ENCODE peak calls at places on chromosomes 5 and 9, in eight cellular contexts. E, B, J, H, V, N, S and C are unnamed samples.

GRCh38 chr5:51960617-51961115 is 577.4 kb downstream of the ISL1 start:
- DNase-seq in E (no peak), B (no peak), J (no peak), H (no peak), V (peak), N (peak), S (peak), C (no peak)

GRCh38 chr5:143594913-143595818 is 191.7 kb upstream of the NR3C1 start:
- DNase-seq in E (no peak), B (no peak), J (no peak), H (no peak), V (peak), N (no peak), S (no peak), C (no peak)

GRCh38 chr5:142145106-142145900 is 36.7 kb downstream of the NDFIP1 start:
- DNase-seq in E (peak), B (peak), J (no peak), H (peak), V (peak), N (peak), S (peak), C (peak)

GRCh38 chr9:128642675-128643074 is 14.0 kb downstream of the DYNC2I2 start:
- DNase-seq in E (no peak), B (no peak), J (no peak), H (no peak), V (no peak), N (no peak), S (no peak), C (no peak)

GRCh38 chr5:149664666-149665415 is 65.3 kb upstream of the PPARGC1B start:
- DNase-seq in E (no peak), B (no peak), J (no peak), H (no peak), V (no peak), N (no peak), S (no peak), C (no peak)

GRCh38 chr5:33379757-33380156 is 61.0 kb upstream of the TARS1 start:
- DNase-seq in E (no peak), B (no peak), J (no peak), H (no peak), V (peak), N (peak), S (peak), C (no peak)

GRCh38 chr9:134052941-134053340 is 14.9 kb downstream of the BRD3 start:
- DNase-seq in E (peak), B (no peak), J (no peak), H (no peak), V (no peak), N (no peak), S (no peak), C (peak)

GRCh38 chr9:105119166-105119565 is 125.3 kb upstream of the SLC44A1 start:
- DNase-seq in E (no peak), B (no peak), J (no peak), H (no peak), V (no peak), N (no peak), S (no peak), C (no peak)

GRCh38 chr9:131036529-131037335 is 27.8 kb downstream of the LAMC3 start:
- DNase-seq in E (no peak), B (no peak), J (no peak), H (peak), V (no peak), N (no peak), S (peak), C (no peak)

GRCh38 chr5:178434851-178435250 is 155.3 kb downstream of the COL23A1 start:
- DNase-seq in E (no peak), B (no peak), J (no peak), H (no peak), V (no peak), N (no peak), S (no peak), C (no peak)

GRCh38 chr5:124719346-124719967 is 27.0 kb downstream of the ZNF608 start:
- DNase-seq in E (no peak), B (no peak), J (no peak), H (no peak), V (no peak), N (no peak), S (no peak), C (no peak)

GRCh38 chr9:21591221-21592062 is 109.3 kb upstream of the IFNE start:
- DNase-seq in E (peak), B (no peak), J (peak), H (no peak), V (peak), N (peak), S (no peak), C (no peak)

GRCh38 chr5:124908603-124909451 is 162.4 kb upstream of the ZNF608 start:
- DNase-seq in E (no peak), B (peak), J (no peak), H (peak), V (peak), N (peak), S (peak), C (no peak)

GRCh38 chr5:143118222-143118621 is 285.3 kb downstream of the NR3C1 start:
- DNase-seq in E (no peak), B (no peak), J (no peak), H (no peak), V (no peak), N (no peak), S (peak), C (no peak)

GRCh38 chr5:17916451-17916850 is 282.2 kb downstream of the TAF11L14 start:
- DNase-seq in E (no peak), B (no peak), J (no peak), H (no peak), V (no peak), N (no peak), S (no peak), C (no peak)

GRCh38 chr9:115209601-115210306 is 91.8 kb upstream of the TNC start:
- DNase-seq in E (no peak), B (peak), J (no peak), H (peak), V (peak), N (no peak), S (no peak), C (no peak)

GRCh38 chr5:168743617-168744016 is 164.4 kb upstream of the PANK3 start:
- DNase-seq in E (no peak), B (no peak), J (no peak), H (no peak), V (no peak), N (no peak), S (no peak), C (no peak)

GRCh38 chr9:33676746-33677505 is 118.4 kb upstream of the PRSS3 start:
- DNase-seq in E (no peak), B (peak), J (no peak), H (peak), V (peak), N (peak), S (peak), C (peak)

GRCh38 chr5:64796301-64796700 is 27.6 kb downstream of the CWC27 start:
- DNase-seq in E (no peak), B (no peak), J (no peak), H (no peak), V (no peak), N (no peak), S (no peak), C (no peak)

GRCh38 chr5:73654171-73654811 is 28.3 kb downstream of the ARHGEF28 start:
- DNase-seq in E (no peak), B (peak), J (no peak), H (no peak), V (peak), N (no peak), S (no peak), C (no peak)

GRCh38 chr9:73753171-73753570 is 601.5 kb downstream of the ANXA1 start:
- DNase-seq in E (no peak), B (no peak), J (no peak), H (no peak), V (no peak), N (no peak), S (no peak), C (no peak)

GRCh38 chr5:38500861-38501260 is 55.6 kb downstream of the LIFR start:
- DNase-seq in E (no peak), B (no peak), J (peak), H (no peak), V (peak), N (peak), S (no peak), C (no peak)

GRCh38 chr5:36950586-36951457 is 74.3 kb downstream of the NIPBL start:
- DNase-seq in E (no peak), B (peak), J (no peak), H (no peak), V (no peak), N (peak), S (no peak), C (no peak)

GRCh38 chr5:142006363-142007236 is 6.2 kb downstream of the GNPDA1 start:
- DNase-seq in E (no peak), B (no peak), J (no peak), H (peak), V (no peak), N (no peak), S (peak), C (no peak)

GRCh38 chr9:91817493-91818225 is 132.4 kb downstream of the ROR2 start:
- DNase-seq in E (peak), B (no peak), J (peak), H (no peak), V (peak), N (peak), S (peak), C (no peak)

GRCh38 chr5:34415559-34416198 is 240.4 kb upstream of the RAI14 start:
- DNase-seq in E (no peak), B (peak), J (no peak), H (peak), V (no peak), N (no peak), S (no peak), C (no peak)

DNA sequence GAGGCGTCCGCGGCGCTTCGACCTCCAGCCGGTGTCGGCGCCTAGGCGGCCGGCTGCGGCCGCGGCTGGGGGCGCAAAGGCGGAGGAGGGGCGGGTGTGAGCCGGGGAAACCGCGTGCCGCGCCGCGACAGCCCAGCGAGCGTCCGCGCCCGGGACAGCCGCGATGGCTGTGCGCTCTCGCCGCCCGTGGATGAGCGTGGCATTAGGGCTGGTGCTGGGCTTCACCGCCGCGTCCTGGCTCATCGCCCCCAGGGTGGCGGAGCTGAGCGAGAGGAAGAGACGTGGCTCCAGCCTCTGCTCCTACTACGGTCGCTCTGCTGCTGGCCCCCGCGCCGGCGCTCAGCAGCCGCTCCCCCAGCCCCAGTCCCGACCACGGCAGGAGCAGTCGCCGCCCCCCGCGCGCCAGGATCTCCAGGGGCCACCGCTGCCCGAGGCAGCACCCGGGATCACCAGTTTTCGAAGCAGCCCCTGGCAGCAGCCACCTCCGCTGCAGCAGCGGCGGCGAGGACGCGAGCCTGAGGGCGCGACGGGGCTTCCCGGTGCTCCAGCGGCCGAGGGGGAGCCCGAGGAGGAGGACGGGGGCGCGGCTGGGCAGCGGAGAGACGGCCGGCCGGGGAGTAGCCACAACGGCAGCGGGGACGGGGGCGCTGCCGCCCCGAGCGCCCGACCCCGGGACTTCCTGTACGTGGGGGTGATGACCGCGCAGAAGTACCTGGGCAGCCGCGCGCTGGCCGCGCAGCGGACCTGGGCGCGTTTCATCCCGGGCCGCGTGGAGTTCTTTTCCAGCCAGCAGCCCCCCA is 602 bp downstream of the CHSY3 start:
- DNase-seq in E (no peak), B (peak), J (no peak), H (peak), V (peak), N (peak), S (no peak), C (peak)
- TF ChIP-seq CTCF in E (no peak), B (no peak), J (peak), H (no peak), V (no peak), N (no peak), S (no peak), C (no peak)

GRCh38 chr5:96439477-96440184 is 6.6 kb upstream of the PCSK1 start:
- DNase-seq in E (no peak), B (peak), J (no peak), H (peak), V (no peak), N (peak), S (no peak), C (no peak)

GRCh38 chr5:96434201-96434645 is 1.2 kb upstream of the PCSK1 start:
- DNase-seq in E (peak), B (peak), J (peak), H (peak), V (peak), N (peak), S (peak), C (peak)

DNA sequence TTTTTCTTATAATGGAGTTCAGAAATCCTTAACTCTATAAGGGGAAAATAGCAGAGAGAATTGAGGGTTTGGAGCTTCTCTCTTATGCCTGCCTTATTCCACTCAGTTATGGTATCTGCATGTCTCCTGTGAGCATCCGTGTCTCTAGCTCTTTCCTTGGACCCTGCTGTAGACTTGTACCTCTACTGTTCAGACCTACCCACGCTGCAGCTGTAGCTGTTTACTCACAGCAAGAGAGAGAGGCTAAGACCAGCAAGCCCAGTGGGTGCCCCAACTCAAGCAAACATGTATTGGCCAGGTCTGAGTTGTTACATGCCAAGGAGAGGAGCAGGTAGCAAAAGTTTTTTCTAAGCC is 7.1 kb upstream of the PCSK1 start:
- DNase-seq in E (no peak), B (no peak), J (no peak), H (no peak), V (no peak), N (no peak), S (no peak), C (no peak)
- TF ChIP-seq CTCF in E (no peak), B (no peak), J (no peak), H (no peak), V (no peak), N (no peak), S (no peak), C (no peak)

DNA sequence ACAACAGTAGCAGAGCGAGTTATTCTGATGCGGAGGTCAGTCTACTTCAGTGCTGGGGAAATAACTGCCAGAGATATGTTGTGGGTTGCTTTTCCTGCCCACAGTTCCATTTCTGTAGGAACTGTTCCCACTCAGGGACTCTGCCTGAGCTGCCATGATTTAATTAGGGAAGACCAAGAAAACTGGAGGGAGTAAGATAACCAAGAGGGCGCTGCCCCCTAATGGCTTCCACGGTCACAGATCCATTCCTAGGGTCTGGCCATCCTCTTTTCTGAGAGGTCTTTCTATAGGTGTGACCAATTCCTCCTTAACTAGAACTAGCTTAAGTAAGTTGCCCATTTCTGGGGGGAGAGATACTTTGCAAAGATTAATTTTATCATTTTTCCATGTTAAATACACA is 125.9 kb downstream of the APBA1 start:
- DNase-seq in E (no peak), B (no peak), J (no peak), H (no peak), V (peak), N (peak), S (peak), C (no peak)
- TF ChIP-seq CTCF in E (no peak), B (no peak), J (peak), H (peak), V (peak), N (peak), S (no peak), C (no peak)

GRCh38 chr5:158174918-158175663 is 316.1 kb upstream of the CLINT1 start:
- DNase-seq in E (peak), B (peak), J (peak), H (peak), V (peak), N (peak), S (peak), C (peak)

GRCh38 chr5:158175664-158176507 is 316.9 kb upstream of the CLINT1 start:
- DNase-seq in E (peak), B (no peak), J (no peak), H (no peak), V (peak), N (no peak), S (no peak), C (no peak)

GRCh38 chr5:158178535-158178934 is 319.6 kb upstream of the CLINT1 start:
- DNase-seq in E (no peak), B (no peak), J (no peak), H (no peak), V (no peak), N (no peak), S (no peak), C (no peak)

DNA sequence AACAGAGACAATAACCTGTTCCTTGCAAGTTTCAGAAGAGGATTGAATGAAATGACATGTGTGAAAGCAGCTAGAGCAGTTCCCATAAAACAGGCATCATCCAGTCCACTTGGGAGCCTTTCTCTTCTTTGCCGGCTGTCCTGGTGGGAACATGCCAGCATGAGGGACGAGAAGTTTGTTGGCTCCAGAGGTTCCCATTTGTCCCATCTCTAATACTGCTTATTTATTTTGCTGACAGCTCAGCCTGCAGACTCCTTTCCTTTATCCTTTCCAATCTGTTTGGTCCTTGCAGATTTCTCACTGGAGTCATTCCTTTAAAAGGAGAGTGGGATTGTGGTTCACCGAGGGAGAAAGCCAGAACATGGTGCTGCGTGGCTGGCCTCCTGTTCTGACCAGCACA is 321.5 kb upstream of the CLINT1 start:
- DNase-seq in E (no peak), B (no peak), J (no peak), H (no peak), V (no peak), N (no peak), S (no peak), C (no peak)
- TF ChIP-seq CTCF in E (no peak), B (no peak), J (no peak), H (no peak), V (no peak), N (no peak), S (no peak), C (no peak)

GRCh38 chr5:112016980-112017379 is 260.0 kb upstream of the NREP start:
- DNase-seq in E (no peak), B (no peak), J (no peak), H (no peak), V (no peak), N (no peak), S (no peak), C (no peak)
- TF ChIP-seq CTCF in E (no peak), B (no peak), J (no peak), H (no peak), V (no peak), N (no peak), S (no peak), C (no peak)

GRCh38 chr9:107274096-107274495 is 9.0 kb upstream of the RAD23B start:
- DNase-seq in E (no peak), B (no peak), J (no peak), H (no peak), V (no peak), N (no peak), S (no peak), C (no peak)
- TF ChIP-seq CTCF in E (no peak), B (no peak), J (no peak), H (no peak), V (no peak), N (no peak), S (no peak), C (no peak)

DNA sequence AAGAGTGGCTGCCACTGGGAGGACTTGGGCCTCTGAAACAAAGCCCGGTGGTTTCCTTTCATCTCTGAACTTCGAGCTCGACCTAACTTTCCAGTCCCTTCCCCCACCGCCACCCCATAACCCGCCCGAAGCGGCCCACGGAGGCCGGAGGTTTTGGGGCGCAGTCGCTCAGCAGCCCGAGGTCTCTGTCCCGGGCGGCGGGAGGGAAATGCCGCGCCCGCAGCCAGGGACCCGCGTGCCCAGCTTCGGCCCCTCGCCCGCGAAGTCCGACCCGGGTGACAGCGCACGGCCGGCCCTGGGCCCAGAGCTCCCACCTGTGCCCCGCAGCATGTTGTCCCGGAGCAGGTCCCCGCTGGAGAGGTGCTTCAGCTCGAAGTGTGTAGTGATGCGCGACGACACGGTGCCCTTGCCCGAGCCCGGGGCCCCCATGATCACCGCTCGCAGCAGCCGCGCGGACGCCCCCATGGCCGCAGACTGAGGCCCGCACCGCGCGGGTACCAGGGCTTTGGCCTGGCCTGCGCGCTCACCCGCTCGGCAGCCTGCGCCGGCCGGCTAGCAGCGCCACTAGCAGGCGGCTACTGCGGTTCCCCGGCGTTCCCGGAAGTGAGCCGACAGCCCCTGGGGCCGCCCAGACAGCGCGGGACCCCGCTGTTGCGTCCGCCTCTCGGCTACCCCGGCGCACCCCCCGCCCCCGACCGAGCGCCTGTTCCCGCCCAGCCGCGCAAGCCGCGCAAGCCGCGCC is at the start of gene AK3:
- DNase-seq in E (peak), B (peak), J (peak), H (peak), V (peak), N (peak), S (peak), C (peak)
- TF ChIP-seq CTCF in E (no peak), B (peak), J (peak), H (peak), V (peak), N (no peak), S (peak), C (no peak)

GRCh38 chr5:172641359-172642045 is 439 bp downstream of the NEURL1B start:
- DNase-seq in E (peak), B (no peak), J (no peak), H (peak), V (no peak), N (no peak), S (no peak), C (no peak)
- TF ChIP-seq CTCF in E (no peak), B (no peak), J (no peak), H (no peak), V (peak), N (no peak), S (no peak), C (no peak)